ENCODE peak calls at places on chromosome 1, in five cellular contexts. I, G, P, T and V are unnamed samples.
A peak's percentile ranks its signal among the peaks of the same experiment; 100 is the strongest.

GRCh38 chr1:12456979-12457378 is 161.0 kb downstream of the DHRS3 start:
- DNase-seq in T (no peak), I (no peak), P (no peak), G (peak; percentile 63), V (no peak)

GRCh38 chr1:90851711-90852050 is 134.6 kb upstream of the BARHL2 start:
- DNase-seq in T (no peak), P (no peak), G (no peak), I (no peak), V (no peak)

GRCh38 chr1:24526940-24527542 is 24.4 kb downstream of the RCAN3 start:
- DNase-seq in T (no peak), P (no peak), G (peak; percentile 20), I (peak; percentile 72), V (no peak)

GRCh38 chr1:175317309-175317708 is 124.7 kb upstream of the KIAA0040 start:
- DNase-seq in T (no peak), I (peak; percentile 69), G (no peak), P (peak; percentile 19), V (no peak)

GRCh38 chr1:209651148-209651547 is 1.1 kb downstream of the LAMB3 start:
- DNase-seq in P (peak; percentile 59), G (peak; percentile 56), T (no peak), I (no peak), V (peak; percentile 75)

GRCh38 chr1:163440090-163440489 is 118.3 kb downstream of the NUF2 start:
- DNase-seq in P (peak; percentile 37), G (no peak), I (no peak), T (no peak), V (no peak)

GRCh38 chr1:58108783-58109182 is 437.7 kb downstream of the OMA1 start:
- DNase-seq in I (no peak), G (no peak), T (no peak), P (no peak), V (no peak)

GRCh38 chr1:19635646-19636045 is 8.5 kb upstream of the NBL1 start:
- DNase-seq in G (peak; percentile 20), P (no peak), I (no peak), T (no peak), V (no peak)

GRCh38 chr1:219833214-219833816 is 95.0 kb downstream of the SLC30A10 start:
- DNase-seq in T (no peak), P (no peak), I (peak; percentile 64), G (no peak), V (no peak)

GRCh38 chr1:155080250-155081228 is 1.9 kb downstream of the EFNA3 start:
- DNase-seq in P (peak; percentile 74), T (no peak), G (no peak), I (peak; percentile 98), V (peak; percentile 78)

GRCh38 chr1:14924012-14924452 is 229.5 kb upstream of the TMEM51 start:
- DNase-seq in G (peak; percentile 71), P (peak; percentile 29), T (no peak), I (peak; percentile 64), V (peak; percentile 54)

GRCh38 chr1:70071597-70071996 is 133.8 kb downstream of the LRRC40 start:
- DNase-seq in I (no peak), T (no peak), G (peak; percentile 71), P (no peak), V (no peak)

GRCh38 chr1:85321237-85321964 is 45.0 kb upstream of the BCL10 start:
- DNase-seq in G (peak; percentile 75), I (no peak), P (no peak), T (no peak), V (no peak)

GRCh38 chr1:51491166-51491981 is 27.7 kb downstream of the EPS15 start:
- DNase-seq in G (no peak), T (no peak), P (no peak), I (no peak), V (no peak)

GRCh38 chr1:181251001-181251712 is 162.7 kb downstream of the IER5 start:
- DNase-seq in G (peak; percentile 57), P (no peak), I (no peak), T (no peak), V (no peak)

GRCh38 chr1:46034601-46035516 is 97.6 kb downstream of the PIK3R3 start:
- DNase-seq in T (no peak), I (peak; percentile 42), G (no peak), P (no peak), V (no peak)

GRCh38 chr1:36675931-36676562 is 193.3 kb upstream of the CSF3R start:
- DNase-seq in G (no peak), P (no peak), I (no peak), T (no peak), V (no peak)

GRCh38 chr1:162197615-162198497 is 128.4 kb downstream of the NOS1AP start:
- DNase-seq in P (no peak), I (peak; percentile 54), T (peak; percentile 62), G (no peak), V (peak; percentile 28)

GRCh38 chr1:203769505-203770343 is 4.7 kb downstream of the LAX1 start:
- DNase-seq in G (peak; percentile 94), T (peak; percentile 73), P (peak; percentile 39), I (no peak), V (peak; percentile 28)

GRCh38 chr1:78607334-78607927 is 12.8 kb upstream of the IFI44L start:
- DNase-seq in P (no peak), T (no peak), G (peak; percentile 51), I (peak; percentile 50), V (no peak)

GRCh38 chr1:203692565-203693470 is 66.2 kb downstream of the ATP2B4 start:
- DNase-seq in G (peak; percentile 96), I (no peak), T (no peak), P (no peak), V (peak; percentile 42)

GRCh38 chr1:40652452-40652851 is 13.0 kb downstream of the RIMS3 start:
- DNase-seq in G (no peak), T (no peak), I (no peak), P (no peak), V (no peak)

GRCh38 chr1:220369511-220369910 is 97.3 kb upstream of the RAB3GAP2 start:
- DNase-seq in T (no peak), I (no peak), P (no peak), G (no peak), V (no peak)

DNA sequence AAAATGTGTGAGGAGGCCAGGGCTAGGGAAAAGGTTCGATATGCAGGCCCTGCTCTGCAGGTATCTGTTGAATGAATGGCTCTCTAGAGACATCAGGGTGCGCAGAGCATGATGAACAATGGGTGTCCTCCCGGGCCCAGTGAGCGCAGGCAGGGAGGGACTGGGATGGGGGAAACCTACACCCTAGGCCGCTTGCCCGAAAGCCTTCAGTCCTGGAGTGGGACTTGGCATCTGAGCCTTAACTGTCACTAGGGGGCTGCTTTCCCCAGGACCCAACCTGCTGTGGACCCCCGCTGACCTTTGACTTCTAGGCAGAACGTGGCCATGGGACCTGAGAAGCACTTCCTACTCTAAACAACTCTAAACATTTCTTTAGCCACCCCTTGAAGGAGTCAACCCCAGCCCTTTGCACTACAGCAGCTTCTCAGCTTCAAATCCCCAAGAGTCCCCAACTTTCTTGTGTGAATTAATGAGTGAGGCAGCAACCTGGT is 444 bp upstream of the MAP3K6 start:
- DNase-seq in I (peak; percentile 32), P (no peak), T (no peak), G (no peak), V (no peak)
- H3K4me3 ChIP-seq in I (peak overlapping the region; percentile 89), P (peak overlapping the region; percentile 63), T (peak overlapping the region; percentile 84), G (peak overlapping the region; percentile 77), V (peak overlapping the region; percentile 46)

DNA sequence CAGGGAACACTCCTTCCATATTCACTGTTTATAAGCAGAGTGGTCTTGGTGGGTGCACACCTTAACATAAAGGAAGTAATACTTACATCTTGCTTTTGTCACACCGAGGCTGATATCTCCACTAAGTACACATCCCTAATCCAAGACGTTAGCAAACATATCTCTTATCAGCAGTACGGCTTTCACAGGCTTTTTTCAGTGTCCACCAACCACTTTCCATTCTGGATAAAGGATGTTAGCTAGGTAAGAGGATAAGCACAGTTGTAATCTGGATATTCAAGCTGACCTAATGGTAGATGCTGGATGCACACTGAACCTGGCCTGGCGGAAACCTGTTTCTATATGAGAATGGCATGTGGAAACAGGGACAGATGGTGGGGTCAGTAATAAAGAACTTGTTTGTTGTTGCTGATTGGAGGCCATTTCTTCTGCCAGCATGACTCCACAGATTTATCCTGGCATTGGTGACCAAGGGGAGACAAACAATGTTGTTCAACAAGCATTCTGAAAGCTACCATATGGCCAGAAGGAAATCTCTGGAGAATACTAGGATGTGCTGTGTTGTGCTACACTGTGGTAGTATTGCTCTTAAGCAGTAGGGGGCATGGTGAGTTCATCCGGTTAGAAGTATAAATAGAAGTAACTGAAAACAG is 416.4 kb downstream of the PTBP2 start:
- DNase-seq in I (peak; percentile 83), T (peak; percentile 22), P (peak; percentile 70), G (peak; percentile 78), V (peak; percentile 27)
- TF ChIP-seq CTCF in I (peak; percentile 70), T (peak; percentile 54), P (peak; percentile 87), G (peak; percentile 69), V (peak; percentile 44)

GRCh38 chr1:56535362-56535761 is 44.0 kb downstream of the PLPP3 start:
- DNase-seq in T (no peak), G (no peak), P (no peak), I (peak; percentile 93), V (no peak)
- H3K4me1 ChIP-seq in T (peaks cover 99% of the 10 kb centered on the region), G (peaks cover 7% of the 10 kb centered on the region), P (no peaks in the 10 kb centered on the region), I (peaks cover 91% of the 10 kb centered on the region), V (peaks cover 31% of the 10 kb centered on the region)

GRCh38 chr1:27935721-27936120 is 921 bp downstream of the SMPDL3B start:
- DNase-seq in G (no peak), T (no peak), I (no peak), P (no peak), V (no peak)
- H3K4me3 ChIP-seq in G (no peak overlapping the region), T (peak overlapping the region; percentile 52), I (peak overlapping the region; percentile 69), P (no peak overlapping the region), V (no peak overlapping the region)

GRCh38 chr1:30876451-30877204 is 31.9 kb downstream of the SDC3 start:
- DNase-seq in P (no peak), I (no peak), G (no peak), T (no peak), V (no peak)
- TF ChIP-seq CTCF in P (no peak), I (peak; percentile 40), G (no peak), T (peak; percentile 23), V (no peak)